ENCODE peak calls at places on chromosomes 2 and 18, in seven cellular contexts. One of them, this sample, is unnamed.

GRCh38 chr2:59025157-59025757 is 784.1 kb upstream of the FANCL start:
- DNase-seq in left ventricle myocardium inferior: peak; percentile 23
- DNase-seq in astrocyte: no peak
- DNase-seq in lower leg skin: no peak
- DNase-seq in fibroblast of pulmonary artery: peak; percentile 56
- DNase-seq in astrocyte of the cerebellum: no peak
- DNase-seq in left lung: peak; percentile 71
- DNase-seq in this sample: peak; percentile 5

GRCh38 chr18:12862874-12863482 is 21.1 kb downstream of the PTPN2 start:
- DNase-seq in left ventricle myocardium inferior: no peak
- DNase-seq in left lung: no peak
- DNase-seq in astrocyte: no peak
- DNase-seq in astrocyte of the cerebellum: no peak
- DNase-seq in lower leg skin: no peak
- DNase-seq in fibroblast of pulmonary artery: no peak
- DNase-seq in this sample: no peak

GRCh38 chr18:9740076-9740475 is 32.0 kb downstream of the RAB31 start:
- DNase-seq in left lung: no peak
- DNase-seq in left ventricle myocardium inferior: no peak
- DNase-seq in lower leg skin: no peak
- DNase-seq in astrocyte: no peak
- DNase-seq in fibroblast of pulmonary artery: no peak
- DNase-seq in astrocyte of the cerebellum: no peak
- DNase-seq in this sample: no peak

GRCh38 chr18:3692691-3693090 is 242.7 kb downstream of the TGIF1 start:
- DNase-seq in fibroblast of pulmonary artery: no peak
- DNase-seq in astrocyte: no peak
- DNase-seq in left ventricle myocardium inferior: no peak
- DNase-seq in left lung: no peak
- DNase-seq in astrocyte of the cerebellum: no peak
- DNase-seq in lower leg skin: no peak
- DNase-seq in this sample: no peak

GRCh38 chr2:70374616-70375015 is 72.7 kb upstream of the FAM136A start:
- DNase-seq in astrocyte of the cerebellum: no peak
- DNase-seq in lower leg skin: no peak
- DNase-seq in left lung: no peak
- DNase-seq in astrocyte: no peak
- DNase-seq in fibroblast of pulmonary artery: no peak
- DNase-seq in left ventricle myocardium inferior: no peak
- DNase-seq in this sample: no peak

GRCh38 chr2:112605926-112606325 is 21.5 kb downstream of the CHCHD5 start:
- DNase-seq in lower leg skin: peak; percentile 59
- DNase-seq in left ventricle myocardium inferior: no peak
- DNase-seq in astrocyte: no peak
- DNase-seq in left lung: no peak
- DNase-seq in fibroblast of pulmonary artery: no peak
- DNase-seq in astrocyte of the cerebellum: no peak
- DNase-seq in this sample: no peak

GRCh38 chr18:75679347-75679746 is 251.8 kb upstream of the SMIM21 start:
- DNase-seq in astrocyte: no peak
- DNase-seq in left lung: no peak
- DNase-seq in astrocyte of the cerebellum: no peak
- DNase-seq in fibroblast of pulmonary artery: peak; percentile 36
- DNase-seq in lower leg skin: no peak
- DNase-seq in left ventricle myocardium inferior: peak; percentile 77
- DNase-seq in this sample: no peak

GRCh38 chr18:55479656-55480420 is 108.2 kb downstream of the TCF4 start:
- DNase-seq in astrocyte of the cerebellum: no peak
- DNase-seq in left lung: no peak
- DNase-seq in lower leg skin: no peak
- DNase-seq in fibroblast of pulmonary artery: no peak
- DNase-seq in left ventricle myocardium inferior: no peak
- DNase-seq in astrocyte: peak; percentile 36
- DNase-seq in this sample: no peak

GRCh38 chr2:105849431-105850179 is 104.9 kb downstream of the NCK2 start:
- DNase-seq in fibroblast of pulmonary artery: no peak
- DNase-seq in left lung: no peak
- DNase-seq in lower leg skin: no peak
- DNase-seq in astrocyte of the cerebellum: no peak
- DNase-seq in left ventricle myocardium inferior: no peak
- DNase-seq in astrocyte: no peak
- DNase-seq in this sample: no peak

GRCh38 chr2:208711598-208711997 is 305.0 kb downstream of the PTH2R start:
- DNase-seq in left ventricle myocardium inferior: no peak
- DNase-seq in astrocyte of the cerebellum: no peak
- DNase-seq in astrocyte: no peak
- DNase-seq in lower leg skin: no peak
- DNase-seq in left lung: no peak
- DNase-seq in fibroblast of pulmonary artery: no peak
- DNase-seq in this sample: no peak

GRCh38 chr18:2573408-2573807 is 2.1 kb downstream of the NDC80 start:
- DNase-seq in left lung: no peak
- DNase-seq in lower leg skin: no peak
- DNase-seq in fibroblast of pulmonary artery: no peak
- DNase-seq in left ventricle myocardium inferior: no peak
- DNase-seq in astrocyte of the cerebellum: no peak
- DNase-seq in astrocyte: no peak
- DNase-seq in this sample: no peak

GRCh38 chr2:212863185-212863588 is 288.2 kb downstream of the IKZF2 start:
- DNase-seq in lower leg skin: no peak
- DNase-seq in astrocyte: no peak
- DNase-seq in left ventricle myocardium inferior: no peak
- DNase-seq in fibroblast of pulmonary artery: peak; percentile 44
- DNase-seq in left lung: no peak
- DNase-seq in astrocyte of the cerebellum: no peak
- DNase-seq in this sample: peak; percentile 28

DNA sequence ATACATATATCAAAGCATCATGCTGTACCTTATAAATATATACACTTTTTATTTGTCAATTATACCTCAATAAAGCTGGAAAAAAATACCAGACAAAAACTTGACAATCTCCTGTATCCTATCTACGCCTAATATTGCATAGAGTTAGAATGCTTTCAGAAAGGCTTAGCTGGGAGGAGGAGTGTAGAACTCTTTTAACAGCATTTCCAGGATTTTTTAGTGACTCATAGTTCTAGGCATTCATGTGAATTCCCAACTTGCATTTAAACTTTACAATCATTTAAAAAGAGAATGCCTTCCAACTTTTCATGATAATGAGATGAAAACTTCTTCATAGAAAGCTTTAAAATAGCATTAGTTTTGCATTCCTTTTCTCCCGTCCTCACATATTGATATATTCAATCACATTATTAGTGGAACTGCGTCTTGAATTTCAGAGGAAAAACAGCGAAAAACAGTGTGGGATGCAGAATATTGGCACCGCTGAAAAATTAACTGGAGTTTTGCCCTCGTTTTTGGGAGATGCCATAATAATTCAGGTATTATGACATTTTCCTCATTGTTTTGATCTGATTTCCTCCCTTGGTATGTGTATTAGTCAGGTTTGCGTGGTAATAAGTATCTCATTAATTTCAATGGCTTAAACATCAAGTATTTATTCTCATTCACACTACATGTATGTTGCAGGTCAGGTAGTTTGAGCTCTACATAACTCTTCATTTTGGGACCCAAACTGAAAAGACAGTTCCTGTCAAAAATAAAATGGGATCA is 293.1 kb upstream of the FIGN start:
- DNase-seq in fibroblast of pulmonary artery: peak; percentile 52
- DNase-seq in astrocyte of the cerebellum: peak; percentile 49
- DNase-seq in astrocyte: peak; percentile 78
- DNase-seq in left lung: no peak
- DNase-seq in left ventricle myocardium inferior: no peak
- DNase-seq in lower leg skin: no peak
- DNase-seq in this sample: peak; percentile 74
- H3K4me3 ChIP-seq in fibroblast of pulmonary artery: no peak overlapping the region
- H3K4me3 ChIP-seq in astrocyte of the cerebellum: no peak overlapping the region
- H3K4me3 ChIP-seq in astrocyte: no peak overlapping the region
- H3K4me3 ChIP-seq in left lung: no peak overlapping the region
- H3K4me3 ChIP-seq in left ventricle myocardium inferior: no peak overlapping the region
- H3K4me3 ChIP-seq in lower leg skin: no peak overlapping the region
- H3K4me3 ChIP-seq in this sample: peak overlapping the region; percentile 13

GRCh38 chr2:230925879-230926765 is 1.1 kb upstream of the GPR55 start:
- DNase-seq in astrocyte of the cerebellum: no peak
- DNase-seq in left lung: peak; percentile 63
- DNase-seq in fibroblast of pulmonary artery: no peak
- DNase-seq in lower leg skin: peak; percentile 45
- DNase-seq in astrocyte: no peak
- DNase-seq in left ventricle myocardium inferior: no peak
- DNase-seq in this sample: no peak
- TF ChIP-seq CTCF in astrocyte of the cerebellum: no peak
- TF ChIP-seq CTCF in left lung: no peak
- TF ChIP-seq CTCF in fibroblast of pulmonary artery: peak; percentile 5
- TF ChIP-seq CTCF in lower leg skin: no peak
- TF ChIP-seq CTCF in astrocyte: no peak
- TF ChIP-seq CTCF in left ventricle myocardium inferior: no peak
- TF ChIP-seq CTCF in this sample: no peak

GRCh38 chr18:62521588-62521987 is 1.2 kb upstream of the ZCCHC2 start:
- DNase-seq in left ventricle myocardium inferior: no peak
- DNase-seq in fibroblast of pulmonary artery: peak; percentile 11
- DNase-seq in left lung: no peak
- DNase-seq in astrocyte of the cerebellum: no peak
- DNase-seq in astrocyte: no peak
- DNase-seq in lower leg skin: no peak
- DNase-seq in this sample: no peak

GRCh38 chr18:62522178-62522509 is 681 bp upstream of the ZCCHC2 start:
- DNase-seq in left ventricle myocardium inferior: no peak
- DNase-seq in left lung: no peak
- DNase-seq in lower leg skin: no peak
- DNase-seq in astrocyte: no peak
- DNase-seq in astrocyte of the cerebellum: no peak
- DNase-seq in fibroblast of pulmonary artery: no peak
- DNase-seq in this sample: no peak

GRCh38 chr18:62522510-62523254 is at the start of gene ZCCHC2:
- DNase-seq in lower leg skin: peak; percentile 100
- DNase-seq in left ventricle myocardium inferior: peak; percentile 99
- DNase-seq in left lung: peak; percentile 99
- DNase-seq in astrocyte: peak; percentile 91
- DNase-seq in astrocyte of the cerebellum: peak; percentile 89
- DNase-seq in fibroblast of pulmonary artery: peak; percentile 97
- DNase-seq in this sample: peak; percentile 96

GRCh38 chr18:62519684-62520083 is 3.1 kb upstream of the ZCCHC2 start:
- DNase-seq in fibroblast of pulmonary artery: no peak
- DNase-seq in left ventricle myocardium inferior: no peak
- DNase-seq in astrocyte: no peak
- DNase-seq in left lung: no peak
- DNase-seq in lower leg skin: no peak
- DNase-seq in astrocyte of the cerebellum: no peak
- DNase-seq in this sample: no peak

GRCh38 chr18:62521082-62521481 is 1.7 kb upstream of the ZCCHC2 start:
- DNase-seq in astrocyte of the cerebellum: no peak
- DNase-seq in astrocyte: no peak
- DNase-seq in lower leg skin: no peak
- DNase-seq in left lung: no peak
- DNase-seq in left ventricle myocardium inferior: no peak
- DNase-seq in fibroblast of pulmonary artery: no peak
- DNase-seq in this sample: no peak
- H3K4me3 ChIP-seq in astrocyte of the cerebellum: no peak overlapping the region
- H3K4me3 ChIP-seq in astrocyte: no peak overlapping the region
- H3K4me3 ChIP-seq in lower leg skin: no peak overlapping the region
- H3K4me3 ChIP-seq in left lung: no peak overlapping the region
- H3K4me3 ChIP-seq in left ventricle myocardium inferior: peak overlapping the region; percentile 97
- H3K4me3 ChIP-seq in fibroblast of pulmonary artery: no peak overlapping the region
- H3K4me3 ChIP-seq in this sample: no peak overlapping the region

DNA sequence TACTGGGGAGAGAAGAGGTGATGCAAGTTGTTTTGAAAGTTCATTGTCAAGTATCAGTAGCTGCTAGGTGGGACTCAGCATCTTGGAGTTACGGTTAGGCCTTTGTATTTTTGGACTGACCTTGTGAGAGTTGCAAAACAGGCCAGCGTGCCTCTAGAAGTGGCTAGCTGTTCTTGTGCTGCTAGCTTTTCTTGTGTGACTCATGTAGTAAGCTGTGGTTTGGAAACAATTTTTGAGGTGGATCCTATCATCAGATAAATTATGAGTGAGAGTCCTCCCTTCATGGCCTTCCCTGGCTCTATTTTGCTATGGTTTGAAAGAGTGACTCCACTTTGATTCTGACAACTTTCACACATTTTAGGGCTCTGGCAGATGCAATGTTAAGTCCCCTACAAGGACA is 409.2 kb upstream of the HS6ST1 start:
- DNase-seq in left ventricle myocardium inferior: no peak
- DNase-seq in left lung: no peak
- DNase-seq in fibroblast of pulmonary artery: peak; percentile 97
- DNase-seq in astrocyte of the cerebellum: peak; percentile 85
- DNase-seq in astrocyte: peak; percentile 95
- DNase-seq in lower leg skin: peak; percentile 84
- DNase-seq in this sample: peak; percentile 72
- TF ChIP-seq CTCF in left ventricle myocardium inferior: no peak
- TF ChIP-seq CTCF in left lung: no peak
- TF ChIP-seq CTCF in fibroblast of pulmonary artery: no peak
- TF ChIP-seq CTCF in astrocyte of the cerebellum: no peak
- TF ChIP-seq CTCF in astrocyte: no peak
- TF ChIP-seq CTCF in lower leg skin: no peak
- TF ChIP-seq CTCF in this sample: no peak

GRCh38 chr18:77099501-77100370 is 32.8 kb downstream of the MBP start:
- DNase-seq in astrocyte: no peak
- DNase-seq in lower leg skin: peak; percentile 80
- DNase-seq in left ventricle myocardium inferior: no peak
- DNase-seq in astrocyte of the cerebellum: no peak
- DNase-seq in left lung: peak; percentile 76
- DNase-seq in fibroblast of pulmonary artery: no peak
- DNase-seq in this sample: no peak
- H3K4me3 ChIP-seq in astrocyte: no peak overlapping the region
- H3K4me3 ChIP-seq in lower leg skin: no peak overlapping the region
- H3K4me3 ChIP-seq in left ventricle myocardium inferior: no peak overlapping the region
- H3K4me3 ChIP-seq in astrocyte of the cerebellum: no peak overlapping the region
- H3K4me3 ChIP-seq in left lung: no peak overlapping the region
- H3K4me3 ChIP-seq in fibroblast of pulmonary artery: no peak overlapping the region
- H3K4me3 ChIP-seq in this sample: no peak overlapping the region

DNA sequence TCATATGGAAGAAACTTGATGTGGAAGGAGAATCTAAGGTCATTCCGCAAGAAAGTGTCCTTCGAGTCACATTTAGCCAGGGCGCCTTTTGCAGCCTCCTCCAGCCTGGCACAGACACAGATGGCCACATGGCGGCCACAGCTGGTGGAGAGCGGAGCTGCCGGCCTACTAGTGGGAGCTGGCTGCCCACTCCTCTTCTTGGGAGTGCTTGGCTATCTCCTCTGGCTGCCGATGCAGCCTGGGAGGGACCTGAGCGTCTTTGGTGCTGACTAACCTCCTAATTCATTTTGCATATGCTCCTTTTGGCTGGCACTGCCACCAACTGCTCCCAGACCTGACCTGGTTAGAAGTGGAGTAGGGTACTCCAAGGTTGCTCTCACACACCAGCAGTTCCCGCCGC is 199.3 kb upstream of the MYT1L start:
- DNase-seq in astrocyte: no peak
- DNase-seq in fibroblast of pulmonary artery: no peak
- DNase-seq in astrocyte of the cerebellum: no peak
- DNase-seq in left lung: no peak
- DNase-seq in left ventricle myocardium inferior: no peak
- DNase-seq in lower leg skin: peak; percentile 37
- DNase-seq in this sample: no peak
- TF ChIP-seq CTCF in astrocyte: no peak
- TF ChIP-seq CTCF in fibroblast of pulmonary artery: no peak
- TF ChIP-seq CTCF in astrocyte of the cerebellum: no peak
- TF ChIP-seq CTCF in left lung: no peak
- TF ChIP-seq CTCF in left ventricle myocardium inferior: no peak
- TF ChIP-seq CTCF in lower leg skin: no peak
- TF ChIP-seq CTCF in this sample: no peak

DNA sequence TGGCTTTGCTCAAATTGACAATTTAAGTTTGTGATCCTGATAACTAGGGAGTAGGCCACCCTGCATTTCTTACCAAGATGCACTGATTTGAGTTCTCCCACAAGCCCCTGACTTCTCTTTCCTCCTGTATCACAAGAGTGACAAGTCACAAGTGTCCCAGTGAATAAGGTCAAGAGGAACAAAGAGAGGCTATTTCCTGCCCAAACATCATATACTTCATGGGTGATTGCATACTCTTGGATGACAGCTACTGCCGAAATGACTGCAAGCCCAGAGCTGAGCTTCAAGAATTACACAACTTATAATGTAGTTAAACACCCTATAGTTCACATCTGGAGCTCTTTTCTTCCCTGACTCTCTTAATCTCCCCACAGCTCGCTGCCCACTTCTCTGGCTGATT is 289.8 kb upstream of the PARD3B start:
- DNase-seq in astrocyte: no peak
- DNase-seq in astrocyte of the cerebellum: no peak
- DNase-seq in fibroblast of pulmonary artery: no peak
- DNase-seq in left ventricle myocardium inferior: no peak
- DNase-seq in lower leg skin: no peak
- DNase-seq in left lung: no peak
- DNase-seq in this sample: no peak
- H3K4me3 ChIP-seq in astrocyte: no peak overlapping the region
- H3K4me3 ChIP-seq in astrocyte of the cerebellum: no peak overlapping the region
- H3K4me3 ChIP-seq in fibroblast of pulmonary artery: no peak overlapping the region
- H3K4me3 ChIP-seq in left ventricle myocardium inferior: no peak overlapping the region
- H3K4me3 ChIP-seq in lower leg skin: no peak overlapping the region
- H3K4me3 ChIP-seq in left lung: no peak overlapping the region
- H3K4me3 ChIP-seq in this sample: no peak overlapping the region